ENCODE peak calls at places on chromosomes 5 and 9, in five cellular contexts. Y, G, W, C and P are unnamed samples.

GRCh38 chr9:71725590-71726338 is 42.5 kb downstream of the CEMIP2 start:
- DNase-seq in Y (no peak), G (no peak), W (peak; percentile 29), C (peak; percentile 74), P (peak; percentile 57)

GRCh38 chr5:51385214-51385613 is 2.0 kb downstream of the ISL1 start:
- DNase-seq in Y (no peak), G (no peak), W (no peak), C (no peak), P (no peak)

GRCh38 chr9:97900738-97901565 is 21.3 kb downstream of the TRMO start:
- DNase-seq in Y (no peak), G (peak; percentile 33), W (peak; percentile 42), C (peak; percentile 71), P (peak; percentile 61)

GRCh38 chr5:116375926-116376325 is 198.7 kb downstream of the SEMA6A start:
- DNase-seq in Y (no peak), G (no peak), W (no peak), C (no peak), P (no peak)

GRCh38 chr5:26482076-26482816 is 556.1 kb downstream of the CDH9 start:
- DNase-seq in Y (no peak), G (no peak), W (no peak), C (no peak), P (no peak)

GRCh38 chr5:169753795-169754194 is 116.7 kb downstream of the DOCK2 start:
- DNase-seq in Y (no peak), G (no peak), W (no peak), C (peak; percentile 88), P (no peak)

GRCh38 chr9:112174965-112175795 is at the start of gene SUSD1:
- DNase-seq in Y (no peak), G (peak; percentile 33), W (peak; percentile 45), C (peak; percentile 49), P (peak; percentile 91)

GRCh38 chr9:71210326-71210725 is 88.9 kb upstream of the TRPM3 start:
- DNase-seq in Y (no peak), G (no peak), W (no peak), C (no peak), P (no peak)

GRCh38 chr9:111928342-111928720 is 31.7 kb downstream of the UGCG start:
- DNase-seq in Y (no peak), G (no peak), W (no peak), C (peak; percentile 70), P (no peak)

GRCh38 chr5:172303090-172303995 is 19.8 kb upstream of the UBTD2 start:
- DNase-seq in Y (no peak), G (no peak), W (no peak), C (peak; percentile 61), P (no peak)

GRCh38 chr9:362936-363335 is 148.3 kb downstream of the DOCK8 start:
- DNase-seq in Y (no peak), G (no peak), W (no peak), C (no peak), P (no peak)

GRCh38 chr5:351911-352225 is 30.4 kb downstream of the AHRR start:
- DNase-seq in Y (no peak), G (no peak), W (no peak), C (no peak), P (no peak)

GRCh38 chr5:107673368-107674136 is 2.8 kb upstream of the EFNA5 start:
- DNase-seq in Y (peak; percentile 66), G (peak; percentile 82), W (peak; percentile 70), C (peak; percentile 94), P (peak; percentile 74)

GRCh38 chr5:110916373-110917049 is 155.0 kb upstream of the TSLP start:
- DNase-seq in Y (no peak), G (no peak), W (peak; percentile 88), C (peak; percentile 92), P (no peak)

GRCh38 chr5:932628-933250 is 40.1 kb downstream of the TRIP13 start:
- DNase-seq in Y (no peak), G (no peak), W (no peak), C (peak; percentile 19), P (no peak)

GRCh38 chr5:95600557-95600956 is 19.3 kb upstream of the GPR150 start:
- DNase-seq in Y (no peak), G (no peak), W (peak; percentile 69), C (peak; percentile 32), P (no peak)

GRCh38 chr5:2007906-2008437 is 125.2 kb upstream of the IRX4 start:
- DNase-seq in Y (peak; percentile 42), G (no peak), W (no peak), C (peak; percentile 4), P (no peak)

GRCh38 chr5:162512935-162513575 is 445.5 kb downstream of the GABRG2 start:
- DNase-seq in Y (no peak), G (no peak), W (no peak), C (no peak), P (no peak)

GRCh38 chr5:149015126-149015525 is 47.7 kb downstream of the SH3TC2 start:
- DNase-seq in Y (no peak), G (no peak), W (no peak), C (no peak), P (no peak)

GRCh38 chr5:66850354-66851075 is 254.3 kb downstream of the MAST4 start:
- DNase-seq in Y (no peak), G (no peak), W (no peak), C (peak; percentile 70), P (no peak)

GRCh38 chr5:10756539-10756938 is 4.5 kb downstream of the DAP start:
- DNase-seq in Y (no peak), G (no peak), W (peak; percentile 21), C (peak; percentile 81), P (no peak)

GRCh38 chr5:10760033-10760975 is 730 bp downstream of the DAP start:
- DNase-seq in Y (peak; percentile 53), G (peak; percentile 29), W (peak; percentile 79), C (peak; percentile 81), P (peak; percentile 39)

GRCh38 chr5:10757043-10757442 is 4.0 kb downstream of the DAP start:
- DNase-seq in Y (no peak), G (no peak), W (no peak), C (no peak), P (no peak)

GRCh38 chr5:10760976-10761841 is at the start of gene DAP:
- DNase-seq in Y (peak; percentile 83), G (peak; percentile 79), W (peak; percentile 78), C (peak; percentile 92), P (peak; percentile 94)

DNA sequence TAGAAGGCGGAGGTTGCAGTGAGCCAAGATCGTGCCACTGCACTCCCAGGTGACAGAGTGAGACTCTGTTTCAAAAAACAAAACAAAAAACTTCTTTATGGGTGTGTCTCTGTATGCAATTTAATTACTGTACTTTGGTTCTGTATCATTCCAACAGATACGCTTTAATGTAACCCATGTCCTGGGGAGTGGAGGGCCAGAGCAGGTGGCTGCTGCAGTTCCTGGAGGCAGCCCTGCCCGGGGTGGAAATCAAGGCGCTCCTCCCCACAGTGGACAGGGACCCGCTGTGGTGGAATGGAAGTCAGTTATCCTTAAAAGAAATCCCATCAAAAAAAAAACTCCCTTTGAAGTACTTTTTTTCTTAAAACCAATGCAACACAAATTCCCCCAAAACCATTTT is 1.9 kb downstream of the DAP start:
- DNase-seq in Y (no peak), G (no peak), W (no peak), C (no peak), P (no peak)
- H3K4me3 ChIP-seq in Y (no peak overlapping the region), G (no peak overlapping the region), W (no peak overlapping the region), C (peak overlapping the region; percentile 97), P (peak overlapping the region; percentile 88)

DNA sequence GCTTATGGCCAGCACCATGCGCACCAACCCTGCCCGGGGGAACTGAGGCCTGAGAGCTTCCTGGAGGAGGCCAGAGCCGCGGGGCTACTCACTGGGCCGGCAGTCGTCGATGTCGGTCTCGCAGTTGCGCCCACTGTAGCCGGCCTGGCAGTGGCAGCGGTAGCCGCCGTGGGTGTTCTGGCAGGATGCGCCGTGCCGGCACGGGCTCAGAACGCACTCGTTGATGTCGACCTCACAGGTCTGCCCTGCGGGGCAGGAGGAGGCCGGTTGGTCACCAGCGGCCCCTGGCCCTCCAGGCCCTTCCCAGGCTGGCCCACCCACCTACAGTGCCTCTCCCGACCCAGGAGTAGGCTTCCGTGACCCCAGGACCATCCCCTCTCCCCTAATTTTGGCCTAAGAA is 27.7 kb upstream of the SEC16A start:
- DNase-seq in Y (no peak), G (no peak), W (no peak), C (no peak), P (no peak)
- H3K27ac ChIP-seq in Y (no peak overlapping the region), G (no peak overlapping the region), W (no peak overlapping the region), C (no peak overlapping the region), P (no peak overlapping the region)

GRCh38 chr9:89426389-89426961 is 71.4 kb downstream of the SEMA4D start:
- DNase-seq in Y (no peak), G (no peak), W (no peak), C (no peak), P (no peak)

GRCh38 chr9:89425921-89426388 is 72.0 kb downstream of the SEMA4D start:
- DNase-seq in Y (no peak), G (no peak), W (peak; percentile 52), C (peak; percentile 14), P (no peak)

GRCh38 chr9:89422151-89422918 is 75.6 kb downstream of the SEMA4D start:
- DNase-seq in Y (no peak), G (no peak), W (peak; percentile 33), C (peak; percentile 65), P (no peak)

GRCh38 chr9:89427621-89428221 is 70.2 kb downstream of the SEMA4D start:
- DNase-seq in Y (no peak), G (no peak), W (peak; percentile 17), C (peak; percentile 47), P (no peak)

DNA sequence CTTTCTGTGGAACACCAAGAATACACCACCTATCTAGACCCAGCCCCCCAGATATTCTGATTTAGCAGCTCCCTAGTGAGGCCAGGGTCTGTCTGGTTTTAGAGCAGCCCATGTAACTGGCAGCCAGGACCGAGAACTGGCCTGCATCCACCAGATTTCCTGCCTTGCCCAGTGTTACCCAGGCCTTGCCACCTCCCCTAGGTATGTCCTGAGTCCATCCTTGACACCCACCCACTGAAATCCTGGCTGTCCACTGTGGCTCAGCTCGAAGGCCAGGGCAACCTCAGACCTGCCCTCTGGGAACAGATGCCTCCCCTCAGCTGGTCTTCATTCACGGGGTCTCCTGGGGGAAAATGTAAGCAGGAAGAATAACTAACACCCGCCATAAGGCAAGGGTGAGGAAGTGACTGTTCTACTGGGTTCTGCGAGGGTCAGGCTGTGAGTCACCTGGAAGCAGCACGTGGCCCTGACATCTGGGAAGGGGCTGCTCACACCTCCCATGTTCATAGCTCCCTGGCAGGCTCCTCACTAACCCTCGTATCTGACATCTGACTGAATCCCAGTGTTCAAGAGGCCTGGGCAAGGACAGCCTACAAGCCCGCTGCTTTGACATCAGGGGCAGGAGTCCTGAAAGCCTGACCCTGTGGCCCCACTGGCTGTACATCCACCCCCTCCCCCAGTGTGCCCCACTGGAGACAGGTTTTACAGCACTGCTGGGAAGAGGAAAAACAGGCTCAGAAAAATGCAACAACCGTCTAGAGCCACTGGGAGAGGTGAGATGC is 72.7 kb downstream of the SEMA4D start:
- DNase-seq in Y (no peak), G (no peak), W (no peak), C (no peak), P (no peak)
- H3K4me3 ChIP-seq in Y (no peak overlapping the region), G (no peak overlapping the region), W (no peak overlapping the region), C (no peak overlapping the region), P (no peak overlapping the region)

GRCh38 chr5:57825026-57825683 is 342.5 kb upstream of the ACTBL2 start:
- DNase-seq in Y (no peak), G (peak; percentile 11), W (peak; percentile 91), C (peak; percentile 77), P (no peak)

GRCh38 chr5:57828221-57828620 is 345.6 kb upstream of the ACTBL2 start:
- DNase-seq in Y (no peak), G (no peak), W (no peak), C (peak; percentile 71), P (no peak)

GRCh38 chr5:57822651-57823050 is 340.0 kb upstream of the ACTBL2 start:
- DNase-seq in Y (no peak), G (no peak), W (no peak), C (no peak), P (no peak)

GRCh38 chr5:57818397-57818796 is 335.8 kb upstream of the ACTBL2 start:
- DNase-seq in Y (no peak), G (no peak), W (no peak), C (no peak), P (no peak)

GRCh38 chr5:57824047-57824446 is 341.4 kb upstream of the ACTBL2 start:
- DNase-seq in Y (no peak), G (no peak), W (peak; percentile 57), C (peak; percentile 81), P (no peak)
- H3K27ac ChIP-seq in Y (no peak overlapping the region), G (no peak overlapping the region), W (peak overlapping the region; percentile 96), C (peak overlapping the region; percentile 80), P (no peak overlapping the region)